ENCODE peak calls at places on chromosomes 12 and 14, in nine cellular contexts. P is IMR-90, W is A549, G is HCT116, Z is heart left ventricle, F is endothelial cell of umbilical vein, I is ovary, X is suprapubic skin, R is GM12891. H is an unnamed sample.

GRCh38 chr12:13218641-13219040 is 22.1 kb downstream of the EMP1 start:
- DNase-seq in P (no peak), W (no peak), I (no peak), F (no peak), R (no peak), Z (no peak), X (no peak), G (no peak), H (no peak)

GRCh38 chr12:31219521-31219920 is 106.4 kb downstream of the SINHCAF start:
- DNase-seq in F (no peak), R (no peak), X (no peak), I (no peak), Z (no peak), P (no peak), W (no peak), G (no peak), H (no peak)

GRCh38 chr12:20122274-20122673 is 246.1 kb upstream of the PDE3A start:
- DNase-seq in X (no peak), Z (no peak), G (no peak), F (no peak), I (no peak), R (no peak), P (no peak), W (peak), H (no peak)

GRCh38 chr14:23366163-23366921 is 1.4 kb upstream of the EFS start:
- DNase-seq in W (no peak), R (no peak), X (peak), P (peak), F (no peak), Z (peak), G (no peak), I (peak), H (no peak)

GRCh38 chr12:67592228-67593011 is 56.1 kb upstream of the DYRK2 start:
- DNase-seq in Z (no peak), F (no peak), I (no peak), X (no peak), G (peak), W (peak), P (peak), R (peak), H (no peak)

GRCh38 chr14:100862277-100862676 is 36.4 kb downstream of the MEG3 start:
- DNase-seq in Z (peak), R (no peak), X (peak), W (no peak), P (peak), I (no peak), G (no peak), F (no peak), H (no peak)

GRCh38 chr12:52279683-52280318 is 5.4 kb downstream of the KRT86 start:
- DNase-seq in P (peak), G (no peak), X (peak), R (no peak), W (no peak), I (no peak), F (no peak), Z (no peak), H (no peak)

GRCh38 chr12:42504049-42504448 is 85.5 kb downstream of the PRICKLE1 start:
- DNase-seq in W (no peak), I (peak), G (no peak), X (no peak), Z (no peak), P (peak), R (no peak), F (peak), H (no peak)

GRCh38 chr14:33647385-33647786 is 303.5 kb downstream of the EGLN3 start:
- DNase-seq in P (peak), G (no peak), F (peak), R (no peak), I (no peak), W (peak), X (no peak), Z (no peak), H (no peak)

GRCh38 chr14:104434214-104435076 is 145.1 kb upstream of the C14orf180 start:
- DNase-seq in F (no peak), R (no peak), G (no peak), I (no peak), P (no peak), W (no peak), X (peak), Z (peak), H (no peak)

GRCh38 chr12:31006416-31007152 is 67.1 kb upstream of the DDX11 start:
- DNase-seq in W (no peak), R (no peak), Z (no peak), X (peak), P (no peak), G (no peak), F (no peak), I (no peak), H (no peak)

GRCh38 chr12:105706321-105706972 is 376.0 kb downstream of the C12orf75 start:
- DNase-seq in Z (peak), P (peak), F (peak), R (no peak), G (no peak), I (peak), W (no peak), X (no peak), H (no peak)

GRCh38 chr12:105899589-105899988 is 239.2 kb downstream of the NUAK1 start:
- DNase-seq in I (no peak), X (no peak), F (no peak), G (no peak), W (no peak), R (no peak), P (no peak), Z (no peak), H (no peak)

GRCh38 chr12:119444462-119445044 is 110.0 kb downstream of the CCDC60 start:
- DNase-seq in R (peak), W (peak), X (no peak), F (peak), G (peak), Z (no peak), I (no peak), P (no peak), H (no peak)

GRCh38 chr12:27213830-27214787 is 30.0 kb upstream of the STK38L start:
- DNase-seq in I (no peak), G (no peak), X (no peak), Z (no peak), P (no peak), F (no peak), R (no peak), W (no peak), H (no peak)
- TF ChIP-seq POLR2A in I (no peak), G (no peak), X (no peak), Z (no peak), P (no peak), F (no peak), R (no peak), W (no peak), H (no peak)

DNA sequence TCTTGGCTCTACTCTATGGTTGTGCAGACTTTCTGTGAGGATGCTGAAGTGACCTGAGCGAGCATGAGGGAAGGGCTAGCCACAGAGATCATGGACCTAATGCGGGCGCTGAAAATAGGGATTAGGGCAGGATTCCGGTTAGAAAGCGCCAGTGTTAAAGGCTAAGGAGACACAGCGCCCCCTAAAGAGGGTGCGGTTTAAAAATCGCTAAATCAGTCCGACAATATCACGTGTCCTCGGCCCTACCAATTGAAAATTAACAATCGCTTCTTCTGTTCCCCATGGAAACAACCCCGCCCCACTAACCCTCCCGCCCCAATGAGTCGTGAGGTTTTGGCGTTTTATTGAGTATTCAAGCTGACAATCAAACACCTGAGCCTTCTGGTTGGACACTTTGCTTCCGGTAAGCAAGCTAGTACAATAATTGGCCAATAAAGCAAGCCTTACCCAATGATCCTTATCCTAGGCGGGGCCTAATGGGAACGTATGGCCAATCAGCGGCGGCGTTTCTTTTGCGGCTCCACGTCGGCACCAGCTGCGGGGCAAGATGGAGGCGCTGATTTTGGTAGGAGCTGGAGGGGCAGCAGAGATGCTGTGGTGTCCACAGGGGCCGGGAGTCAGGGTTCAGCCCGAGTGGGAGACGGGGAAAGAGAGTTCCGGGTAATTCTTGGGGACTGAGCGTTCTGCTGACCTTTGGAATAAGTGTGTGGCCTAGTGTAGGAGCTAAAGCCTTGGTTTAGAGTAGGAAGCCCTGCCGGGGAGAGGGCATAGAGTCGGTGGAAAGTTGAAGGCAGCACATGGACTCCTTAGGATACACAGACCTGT is at the start of gene COPZ1:
- DNase-seq in F (peak), W (peak), P (peak), G (peak), Z (peak), X (peak), I (peak), R (peak), H (peak)
- TF ChIP-seq POLR2A in F (peak), W (peak), P (peak), G (peak), Z (peak), X (peak), I (peak), R (peak), H (peak)

GRCh38 chr12:2892246-2892645 is 1.6 kb downstream of the TULP3 start:
- DNase-seq in P (no peak), Z (no peak), R (no peak), F (no peak), I (no peak), X (no peak), G (no peak), W (no peak), H (no peak)

GRCh38 chr12:2890001-2890387 is 697 bp upstream of the TULP3 start:
- DNase-seq in R (no peak), I (no peak), F (no peak), G (no peak), X (no peak), P (no peak), Z (no peak), W (no peak), H (no peak)

GRCh38 chr12:2891240-2892053 is 756 bp downstream of the TULP3 start:
- DNase-seq in W (peak), Z (no peak), R (peak), I (peak), G (no peak), P (peak), F (peak), X (no peak), H (no peak)

GRCh38 chr12:2893007-2893406 is 2.3 kb downstream of the TULP3 start:
- DNase-seq in W (peak), R (no peak), F (no peak), Z (no peak), X (no peak), G (no peak), P (peak), I (peak), H (no peak)

GRCh38 chr12:2890388-2891239 is at the start of gene TULP3:
- DNase-seq in G (peak), Z (peak), F (peak), P (peak), I (peak), W (peak), R (peak), X (peak), H (peak)
- TF ChIP-seq POLR2A in G (peak), Z (peak), F (peak), P (peak), I (peak), W (peak), R (peak), X (peak), H (peak)

GRCh38 chr14:94321421-94322271 is 1.5 kb downstream of the SERPINA6 start:
- DNase-seq in F (no peak), P (no peak), X (no peak), I (no peak), R (no peak), G (no peak), W (no peak), Z (no peak), H (no peak)
- TF ChIP-seq POLR2A in F (no peak), P (no peak), X (no peak), I (no peak), R (no peak), G (no peak), W (no peak), Z (no peak), H (no peak)

GRCh38 chr14:69612759-69613145 is 1.4 kb downstream of the SUSD6 start:
- DNase-seq in X (no peak), F (no peak), I (no peak), P (no peak), G (peak), W (no peak), R (no peak), Z (no peak), H (no peak)

GRCh38 chr14:69610859-69611263 is 535 bp upstream of the SUSD6 start:
- DNase-seq in P (no peak), F (no peak), G (no peak), W (no peak), R (no peak), Z (no peak), I (no peak), X (no peak), H (no peak)

GRCh38 chr14:69610020-69610858 is 1.2 kb upstream of the SUSD6 start:
- DNase-seq in P (no peak), X (no peak), F (no peak), I (no peak), Z (no peak), G (no peak), W (no peak), R (no peak), H (no peak)

GRCh38 chr14:69612014-69612758 is 790 bp downstream of the SUSD6 start:
- DNase-seq in P (peak), F (peak), G (no peak), R (no peak), W (no peak), X (peak), Z (peak), I (peak), H (no peak)

GRCh38 chr14:69611264-69612013 is at the start of gene SUSD6:
- DNase-seq in R (peak), X (peak), W (peak), F (peak), Z (peak), G (peak), P (peak), I (peak), H (peak)
- TF ChIP-seq POLR2A in R (peak), X (peak), W (peak), F (peak), Z (peak), G (no peak), P (peak), I (peak), H (peak)

GRCh38 chr12:14843425-14843887 is at the start of gene ART4:
- DNase-seq in W (no peak), R (no peak), Z (peak), X (no peak), I (no peak), F (peak), G (no peak), P (no peak), H (no peak)
- TF ChIP-seq POLR2A in W (no peak), R (no peak), Z (no peak), X (no peak), I (no peak), F (peak), G (no peak), P (no peak), H (no peak)

DNA sequence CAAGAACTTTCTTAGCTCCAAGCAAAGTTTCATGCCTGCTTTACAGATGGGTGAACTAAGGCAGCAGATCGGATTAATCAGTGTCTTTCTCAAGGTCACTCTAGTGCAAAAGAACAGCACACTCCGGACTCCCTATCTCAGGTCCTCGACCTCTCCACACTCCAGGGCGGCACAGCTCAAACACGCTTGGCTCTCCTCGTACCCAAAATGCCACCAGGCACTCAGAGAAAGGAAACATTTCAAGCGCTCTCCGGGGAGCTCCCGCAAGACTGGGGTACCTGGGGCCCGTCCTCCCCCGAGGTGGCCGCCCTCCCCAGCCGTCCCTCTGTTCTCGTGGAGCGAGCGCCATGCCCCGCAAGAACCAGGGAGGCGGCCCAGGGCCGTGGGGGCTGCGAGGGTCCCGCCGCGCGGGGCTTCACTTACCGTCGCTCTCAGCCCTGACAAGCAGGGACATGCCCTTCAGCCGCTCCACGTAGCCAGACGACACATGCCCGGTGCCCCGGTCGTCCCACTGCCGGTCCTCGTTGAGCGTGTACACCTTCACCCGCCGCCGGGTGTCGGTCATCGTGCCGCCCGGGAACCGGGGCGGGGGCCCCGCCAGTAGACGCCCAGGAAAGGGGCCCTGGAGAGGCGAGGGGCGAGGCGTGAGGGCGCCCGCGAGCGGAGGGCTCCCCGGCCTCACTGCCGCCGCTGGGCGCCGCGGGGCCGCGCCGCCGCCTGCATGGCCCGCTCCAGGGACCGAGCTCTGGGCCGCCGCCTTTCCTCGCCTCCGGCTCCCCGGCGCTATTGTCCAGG is 830 bp downstream of the PPP4R3A start:
- DNase-seq in I (peak), Z (peak), R (peak), W (peak), X (peak), P (no peak), F (peak), G (no peak), H (no peak)
- TF ChIP-seq POLR2A in I (no peak), Z (no peak), R (peak), W (no peak), X (no peak), P (no peak), F (no peak), G (no peak), H (no peak)